ENCODE peak calls at places on chromosomes 2 and 18, in nine cellular contexts. D is tibial nerve, R is brain microvascular endothelial cell, Y is NB4, H is bronchial epithelial cell, P is tibial artery, T is fibroblast of the aortic adventitia, I is WERI-Rb-1, B is lower lobe of right lung. X is an unnamed sample.
A peak's percentile ranks its signal among the peaks of the same experiment; 100 is the strongest.

GRCh38 chr2:167670588-167670987 is 576.8 kb downstream of the STK39 start:
- DNase-seq in D (no peak), T (no peak), I (no peak), R (no peak), H (no peak), B (no peak), Y (no peak), P (no peak), X (no peak)

GRCh38 chr2:98946875-98947274 is 10.8 kb upstream of the CRACDL start:
- DNase-seq in D (no peak), I (no peak), R (no peak), T (no peak), B (no peak), Y (no peak), P (no peak), H (no peak), X (no peak)

GRCh38 chr2:128026422-128027277 is 1.2 kb downstream of the SAP130 start:
- DNase-seq in B (no peak), T (peak; percentile 21), Y (no peak), P (no peak), H (peak; percentile 11), D (peak; percentile 16), R (no peak), I (no peak), X (no peak)

GRCh38 chr18:43393174-43393573 is 115.9 kb upstream of the SYT4 start:
- DNase-seq in R (no peak), Y (no peak), B (no peak), T (peak; percentile 16), I (no peak), H (no peak), D (no peak), P (no peak), X (no peak)

GRCh38 chr2:118834901-118835738 is 12.3 kb downstream of the EN1 start:
- DNase-seq in H (no peak), I (no peak), D (no peak), R (no peak), P (no peak), Y (no peak), B (no peak), T (no peak), X (no peak)

GRCh38 chr2:50448556-50448955 is 583.4 kb downstream of the NRXN1 start:
- DNase-seq in I (peak; percentile 46), D (no peak), T (no peak), H (no peak), Y (no peak), R (no peak), P (no peak), B (no peak), X (no peak)

GRCh38 chr2:132253496-132254305 is 91.9 kb upstream of the ANKRD30BL start:
- DNase-seq in T (no peak), I (no peak), Y (no peak), R (no peak), H (no peak), D (no peak), P (no peak), B (no peak), X (no peak)

GRCh38 chr2:195486987-195487644 is 169.9 kb upstream of the SLC39A10 start:
- DNase-seq in Y (peak; percentile 98), B (no peak), R (peak; percentile 82), T (peak; percentile 81), H (peak; percentile 67), P (no peak), I (no peak), D (no peak), X (no peak)

GRCh38 chr2:121408641-121409040 is 122.0 kb upstream of the RNU4ATAC start:
- DNase-seq in H (peak; percentile 42), D (no peak), T (peak; percentile 34), B (no peak), Y (no peak), P (no peak), I (no peak), R (no peak), X (no peak)

GRCh38 chr2:164696634-164697033 is 75.4 kb upstream of the GRB14 start:
- DNase-seq in H (no peak), T (no peak), Y (no peak), D (no peak), P (no peak), B (no peak), R (no peak), I (no peak), X (no peak)

GRCh38 chr2:173159794-173160463 is 84.3 kb downstream of the MAP3K20 start:
- DNase-seq in I (no peak), T (peak; percentile 99), B (peak; percentile 90), H (peak; percentile 100), R (peak; percentile 97), D (peak; percentile 65), Y (peak; percentile 76), P (peak; percentile 97), X (peak; percentile 98)

GRCh38 chr2:187978341-187978740 is 313.3 kb upstream of the GULP1 start:
- DNase-seq in H (no peak), P (no peak), D (no peak), I (no peak), T (peak; percentile 12), B (no peak), Y (no peak), R (no peak), X (no peak)

GRCh38 chr2:145100301-145100700 is 580.4 kb upstream of the ZEB2 start:
- DNase-seq in D (no peak), R (no peak), Y (no peak), I (no peak), P (no peak), B (no peak), H (peak; percentile 65), T (no peak), X (no peak)

GRCh38 chr2:215418064-215418963 is 17.6 kb downstream of the FN1 start:
- DNase-seq in P (no peak), I (no peak), R (peak; percentile 49), D (no peak), T (no peak), Y (no peak), H (no peak), B (no peak), X (no peak)

GRCh38 chr2:215419113-215419512 is 16.8 kb downstream of the FN1 start:
- DNase-seq in I (no peak), D (no peak), T (no peak), Y (no peak), B (no peak), H (no peak), P (no peak), R (peak; percentile 47), X (no peak)

GRCh38 chr2:215421859-215422461 is 13.9 kb downstream of the FN1 start:
- DNase-seq in D (no peak), R (peak; percentile 47), Y (no peak), P (no peak), I (no peak), B (no peak), H (no peak), T (peak; percentile 69), X (no peak)

GRCh38 chr2:215420471-215420935 is 15.4 kb downstream of the FN1 start:
- DNase-seq in P (no peak), B (no peak), R (peak; percentile 44), H (no peak), T (no peak), D (no peak), Y (no peak), I (no peak), X (no peak)

GRCh38 chr2:215419769-215420470 is 15.9 kb downstream of the FN1 start:
- DNase-seq in I (no peak), D (no peak), Y (no peak), P (no peak), B (no peak), R (peak; percentile 22), H (no peak), T (no peak), X (no peak)
- H3K4me3 ChIP-seq in I (no peak overlapping the region), D (no peak overlapping the region), Y (no peak overlapping the region), P (no peak overlapping the region), B (no peak overlapping the region), R (peak overlapping the region; percentile 39), H (no peak overlapping the region), T (no peak overlapping the region), X (no peak overlapping the region)

DNA sequence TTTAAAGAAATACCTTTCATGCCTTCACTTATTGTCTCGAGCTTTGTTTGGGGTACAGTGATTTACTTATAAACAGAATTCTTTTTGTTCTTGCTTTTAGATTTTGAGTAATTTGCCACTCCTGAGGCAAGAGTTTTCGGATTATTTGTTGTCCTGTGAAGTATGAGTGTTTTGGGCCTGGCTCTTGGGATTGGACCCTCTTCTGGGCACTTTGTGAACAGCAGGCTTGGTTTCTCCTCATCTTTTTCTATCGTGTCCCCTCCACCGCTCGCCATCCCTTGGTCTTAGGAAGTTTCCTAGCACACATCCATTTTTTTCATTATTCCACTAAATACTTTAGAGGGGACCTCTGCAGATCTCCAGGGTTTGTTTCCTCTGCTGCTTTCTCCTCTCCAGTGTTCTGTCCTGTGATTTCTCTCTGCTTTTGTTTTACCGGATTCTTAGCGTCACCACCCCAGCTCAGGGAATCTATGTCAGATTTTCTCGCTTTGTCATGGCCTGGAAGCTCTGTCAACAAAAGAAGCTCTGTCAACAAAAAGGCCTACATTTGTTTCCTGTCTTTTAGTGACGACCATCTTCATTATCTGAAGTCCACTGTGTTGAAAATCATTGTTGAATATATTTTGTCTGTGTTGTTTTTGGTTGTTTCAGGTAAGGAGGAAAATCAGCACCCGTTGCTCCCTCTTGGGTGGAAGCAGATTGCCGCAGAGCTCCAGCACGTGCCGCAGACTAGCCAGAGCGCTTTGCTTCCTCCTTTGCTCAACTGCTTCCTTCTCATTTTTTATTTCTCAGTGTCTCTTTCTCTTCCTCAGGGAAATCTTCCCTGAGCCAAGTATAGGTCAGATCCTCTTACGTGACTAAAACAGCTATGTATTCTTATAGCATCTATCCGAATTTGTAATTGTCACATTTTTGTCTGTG is 27.8 kb downstream of the ANKRD62 start:
- DNase-seq in H (no peak), B (no peak), P (no peak), Y (peak; percentile 4), T (peak; percentile 8), D (no peak), I (no peak), R (peak; percentile 7), X (no peak)
- TF ChIP-seq CTCF in H (peak; percentile 27), B (no peak), P (no peak), Y (peak; percentile 27), T (peak; percentile 49), D (no peak), I (peak; percentile 43), R (peak; percentile 63), X (peak; percentile 17)

GRCh38 chr2:174688079-174688478 is 76.2 kb downstream of the CHRNA1 start:
- DNase-seq in Y (peak; percentile 64), D (no peak), B (no peak), I (no peak), T (peak; percentile 76), P (no peak), H (peak; percentile 47), R (no peak), X (no peak)
- H3K4me3 ChIP-seq in Y (no peak overlapping the region), D (no peak overlapping the region), B (no peak overlapping the region), I (no peak overlapping the region), T (no peak overlapping the region), P (no peak overlapping the region), H (no peak overlapping the region), R (no peak overlapping the region), X (no peak overlapping the region)

DNA sequence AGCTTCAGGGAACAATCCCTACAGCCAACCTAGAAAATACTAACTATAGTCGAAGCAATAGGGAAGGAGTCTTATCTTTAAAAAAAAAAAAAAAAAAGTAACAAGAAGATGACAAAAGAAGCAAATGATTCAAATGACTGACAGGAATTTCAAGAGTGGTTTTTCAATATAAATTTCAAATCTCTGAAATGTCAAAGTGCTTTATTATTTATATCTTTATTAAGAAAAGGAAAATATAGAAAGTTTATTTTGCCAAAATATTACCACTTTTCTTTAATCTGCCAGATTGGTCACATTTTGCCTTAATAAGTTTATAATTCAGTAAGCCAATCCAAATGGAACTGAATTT is 63.5 kb upstream of the HNRNPA3 start:
- DNase-seq in P (no peak), D (no peak), R (no peak), Y (no peak), T (no peak), B (no peak), H (no peak), I (no peak), X (no peak)
- TF ChIP-seq CTCF in P (no peak), D (no peak), R (no peak), Y (no peak), T (no peak), B (no peak), H (no peak), I (no peak), X (no peak)

X was measured in AG09309.